ENCODE peak calls at places on chromosomes 5 and 9, in seven cellular contexts. Y is A172; F is progenitor cell of endocrine pancreas; B is fibroblast of mammary gland; E is B cell; U is CD4-positive, CD25-positive, alpha-beta regulatory T cell; M is uterus. H is an unnamed sample.

GRCh38 chr9:70409280-70409679 is 5.2 kb downstream of the KLF9 start:
- DNase-seq in Y (no peak), F (no peak), B (peak; percentile 54), E (no peak), U (no peak), M (no peak), H (no peak)

GRCh38 chr5:137186759-137187461 is 312.2 kb downstream of the SPOCK1 start:
- DNase-seq in Y (peak; percentile 14), F (no peak), B (peak; percentile 94), E (no peak), U (no peak), M (peak; percentile 52), H (no peak)

GRCh38 chr5:34957299-34957698 is 27.9 kb downstream of the DNAJC21 start:
- DNase-seq in Y (no peak), F (no peak), B (peak; percentile 18), E (no peak), U (no peak), M (no peak), H (no peak)

GRCh38 chr5:160887780-160888179 is 35.8 kb upstream of the ATP10B start:
- DNase-seq in Y (no peak), F (no peak), B (no peak), E (no peak), U (no peak), M (no peak), H (peak; percentile 84)

GRCh38 chr5:17477553-17478265 is 20.3 kb upstream of the TAF11L2 start:
- DNase-seq in Y (no peak), F (no peak), B (no peak), E (no peak), U (no peak), M (no peak), H (no peak)

GRCh38 chr5:174559141-174559540 is 165.2 kb upstream of the MSX2 start:
- DNase-seq in Y (no peak), F (no peak), B (no peak), E (no peak), U (no peak), M (no peak), H (no peak)

GRCh38 chr5:80098951-80099350 is 63.8 kb downstream of the THBS4 start:
- DNase-seq in Y (no peak), F (no peak), B (no peak), E (no peak), U (no peak), M (no peak), H (no peak)

GRCh38 chr9:134057751-134058701 is 9.8 kb downstream of the BRD3 start:
- DNase-seq in Y (no peak), F (no peak), B (no peak), E (no peak), U (no peak), M (peak; percentile 9), H (peak; percentile 22)

GRCh38 chr5:100430268-100430900 is 104.8 kb upstream of the FAM174A start:
- DNase-seq in Y (peak; percentile 47), F (peak; percentile 11), B (peak; percentile 49), E (peak; percentile 58), U (peak; percentile 44), M (peak; percentile 12), H (peak; percentile 63)

GRCh38 chr5:37738057-37738691 is 101.7 kb downstream of the GDNF start:
- DNase-seq in Y (peak; percentile 88), F (no peak), B (peak; percentile 97), E (no peak), U (peak; percentile 54), M (peak; percentile 24), H (no peak)

GRCh38 chr5:120375248-120375647 is 88.9 kb upstream of the PRR16 start:
- DNase-seq in Y (no peak), F (no peak), B (peak; percentile 56), E (no peak), U (no peak), M (no peak), H (no peak)

H was measured in Caco-2.